ENCODE peak calls at places on chromosome 13, in four cellular contexts. D is IMR-90, H is A549, P is K562. R is an unnamed sample.

GRCh38 chr13:50905256-50905655 is 4.3 kb upstream of the RNASEH2B start:
- DNase-seq in D (no peak), H (no peak), P (no peak), R (no peak)

GRCh38 chr13:73110814-73111213 is 52.0 kb downstream of the KLF5 start:
- DNase-seq in D (no peak), H (no peak), P (no peak), R (no peak)

GRCh38 chr13:53068841-53069520 is 40.4 kb downstream of the OLFM4 start:
- DNase-seq in D (no peak), H (no peak), P (no peak), R (no peak)

GRCh38 chr13:25659091-25659502 is 287.3 kb downstream of the ATP8A2 start:
- DNase-seq in D (no peak), H (no peak), P (no peak), R (no peak)

GRCh38 chr13:43785681-43786471 is 896 bp downstream of the ENOX1 start:
- DNase-seq in D (peak), H (peak), P (peak), R (no peak)

GRCh38 chr13:107834268-107834667 is 381.1 kb downstream of the LIG4 start:
- DNase-seq in D (peak), H (no peak), P (no peak), R (no peak)

GRCh38 chr13:50188696-50189095 is 173.5 kb downstream of the KCNRG start:
- DNase-seq in D (no peak), H (no peak), P (no peak), R (no peak)

GRCh38 chr13:99034333-99035085 is 56.6 kb upstream of the DOCK9 start:
- DNase-seq in D (no peak), H (no peak), P (no peak), R (no peak)

GRCh38 chr13:32577032-32577431 is 9.2 kb upstream of the PDS5B start:
- DNase-seq in D (no peak), H (no peak), P (no peak), R (no peak)

GRCh38 chr13:26017196-26017921 is 34.5 kb downstream of the SHISA2 start:
- DNase-seq in D (no peak), H (no peak), P (no peak), R (no peak)

GRCh38 chr13:59488436-59488835 is 675.3 kb downstream of the DIAPH3 start:
- DNase-seq in D (no peak), H (no peak), P (no peak), R (no peak)

GRCh38 chr13:79973533-79973963 is 367.4 kb downstream of the SPRY2 start:
- DNase-seq in D (no peak), H (peak), P (peak), R (no peak)
- TF ChIP-seq RAD21 in D (peak), H (no peak), P (peak), R (peak)

GRCh38 chr13:114283581-114283980 is 2.2 kb downstream of the UPF3A start:
- DNase-seq in D (peak), H (no peak), P (no peak), R (no peak)

GRCh38 chr13:114279770-114280169 is 1.6 kb upstream of the UPF3A start:
- DNase-seq in D (no peak), H (no peak), P (no peak), R (no peak)

GRCh38 chr13:114281351-114282142 is at the start of gene UPF3A:
- DNase-seq in D (peak), H (peak), P (peak), R (peak)

GRCh38 chr13:114284680-114285079 is 3.3 kb downstream of the UPF3A start:
- DNase-seq in D (no peak), H (no peak), P (no peak), R (no peak)

DNA sequence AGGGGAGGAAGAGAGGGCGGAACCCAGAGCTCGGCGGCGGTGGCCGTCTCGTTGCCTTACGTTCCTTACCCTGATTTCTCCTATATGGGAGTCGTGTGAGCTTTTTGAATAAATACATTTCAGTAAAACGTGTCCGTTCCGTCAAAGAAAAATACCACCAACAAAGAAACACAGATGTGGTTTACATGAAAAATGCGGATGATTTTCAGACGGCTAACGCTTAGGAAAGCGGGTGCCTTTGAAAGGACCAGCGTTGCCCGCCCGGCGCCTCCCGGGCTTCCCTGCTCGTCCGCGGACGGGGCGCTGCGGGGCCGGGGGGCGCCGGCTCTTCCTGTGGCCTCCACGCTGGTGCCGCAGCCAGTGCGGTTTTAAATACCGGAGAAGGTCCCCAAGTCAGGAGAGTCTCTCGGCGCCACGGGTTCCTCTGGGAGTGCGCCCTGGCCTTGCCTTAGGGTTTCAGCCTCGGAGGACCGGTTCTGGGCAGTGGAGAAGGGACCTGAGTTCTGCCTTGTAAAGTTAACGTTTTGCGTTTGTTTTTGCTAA is 813 bp downstream of the UPF3A start:
- DNase-seq in D (peak), H (peak), P (peak), R (peak)
- TF ChIP-seq ELK1 in D (no peak), H (no peak), P (no peak), R (no peak)

GRCh38 chr13:45861352-45861751 is 9.8 kb upstream of the SIAH3 start:
- DNase-seq in D (peak), H (no peak), P (no peak), R (no peak)
- TF ChIP-seq RAD21 in D (no peak), H (no peak), P (no peak), R (no peak)

DNA sequence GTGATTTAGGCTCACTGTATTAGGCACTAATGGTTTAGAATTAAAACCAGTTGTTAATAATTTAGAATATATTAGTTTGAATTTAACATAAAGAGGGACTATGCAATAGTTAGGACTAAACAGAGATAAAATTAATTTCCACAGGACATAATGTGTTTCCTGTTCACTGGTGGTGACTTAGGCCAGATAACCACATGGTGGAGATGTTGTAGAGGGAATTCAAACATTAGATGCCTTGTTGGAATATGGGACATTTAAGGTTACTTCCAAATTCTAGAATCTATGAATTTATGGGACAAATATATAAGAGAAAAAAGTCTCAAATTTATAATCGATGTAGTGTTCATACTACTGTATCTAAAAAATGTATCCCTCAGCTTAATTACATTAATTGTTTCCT is 615.5 kb upstream of the KLHL1 start:
- DNase-seq in D (no peak), H (peak), P (no peak), R (no peak)
- TF ChIP-seq ELK1 in D (no peak), H (no peak), P (no peak), R (no peak)

DNA sequence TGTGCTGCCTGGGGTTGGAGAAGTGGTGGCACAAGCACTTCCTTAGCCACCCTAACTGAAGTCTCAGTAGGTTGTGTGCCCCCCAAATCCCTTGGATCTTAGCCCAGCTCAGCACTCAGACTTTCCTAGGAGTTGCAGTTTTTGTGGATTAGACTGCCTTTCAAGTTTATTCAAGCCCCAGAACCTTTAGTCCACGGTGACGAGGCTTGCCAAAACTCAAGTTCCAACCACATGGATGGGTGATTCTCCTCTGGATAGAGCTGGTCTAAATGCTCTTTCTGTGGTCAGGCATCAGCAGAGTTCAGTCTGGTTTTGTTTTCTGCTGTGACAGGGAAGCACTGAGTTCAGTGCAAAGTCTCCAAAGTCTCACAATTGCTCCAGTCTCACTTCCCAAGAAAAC is 2858.7 kb downstream of the PCDH9 start:
- DNase-seq in D (no peak), H (no peak), P (no peak), R (no peak)
- TF ChIP-seq RAD21 in D (no peak), H (no peak), P (no peak), R (no peak)

R was measured in GM12878.